ENCODE peak calls at places on chromosomes 7 and 10, in four cellular contexts. L, U, B and O are unnamed samples.
A peak's percentile ranks its signal among the peaks of the same experiment; 100 is the strongest.

GRCh38 chr7:150378115-150378852 is 846 bp upstream of the ZNF775 start:
- DNase-seq in L (peak; percentile 57), U (peak; percentile 83), B (peak; percentile 83), O (peak; percentile 96)

GRCh38 chr10:88110355-88110754 is 246.9 kb downstream of the PTEN start:
- DNase-seq in B (peak; percentile 78), L (peak; percentile 72), U (no peak), O (no peak)

GRCh38 chr7:155203059-155203881 is 94.4 kb upstream of the INSIG1 start:
- DNase-seq in L (no peak), U (no peak), B (no peak), O (no peak)

GRCh38 chr10:521261-521660 is 168.2 kb downstream of the DIP2C start:
- DNase-seq in B (no peak), U (no peak), L (no peak), O (no peak)

GRCh38 chr10:22369433-22370072 is 24.3 kb downstream of the SPAG6 start:
- DNase-seq in U (no peak), B (peak; percentile 67), L (peak; percentile 6), O (no peak)

GRCh38 chr10:83915801-83916200 is 223.5 kb upstream of the GHITM start:
- DNase-seq in U (no peak), L (no peak), B (no peak), O (no peak)

GRCh38 chr10:59718246-59718645 is 8.6 kb upstream of the SLC16A9 start:
- DNase-seq in L (no peak), U (no peak), B (no peak), O (no peak)

GRCh38 chr7:3955751-3956696 is 655.0 kb downstream of the SDK1 start:
- DNase-seq in U (no peak), B (peak; percentile 85), L (peak; percentile 65), O (no peak)

GRCh38 chr7:29229056-29229455 is 34.5 kb downstream of the CHN2 start:
- DNase-seq in U (no peak), L (no peak), B (no peak), O (no peak)

GRCh38 chr7:130365511-130366441 is 14.5 kb upstream of the CPA1 start:
- DNase-seq in B (peak; percentile 93), L (peak; percentile 94), U (no peak), O (no peak)

GRCh38 chr10:42932735-42933453 is 144.0 kb upstream of the RET start:
- DNase-seq in B (no peak), L (no peak), U (peak; percentile 74), O (peak; percentile 89)

GRCh38 chr7:108316708-108317107 is 139.5 kb downstream of the NRCAM start:
- DNase-seq in L (no peak), B (no peak), U (no peak), O (no peak)

GRCh38 chr7:22943997-22944396 is 69.9 kb downstream of the HYCC1 start:
- DNase-seq in B (peak; percentile 14), U (no peak), L (peak; percentile 95), O (peak; percentile 30)

GRCh38 chr7:7563813-7564212 is 2.9 kb upstream of the MIOS start:
- DNase-seq in U (no peak), B (peak; percentile 15), L (no peak), O (no peak)

GRCh38 chr10:124265391-124265745 is 153.4 kb downstream of the OAT start:
- DNase-seq in U (no peak), L (no peak), B (no peak), O (no peak)

GRCh38 chr10:20885678-20886077 is 11.4 kb downstream of the NEBL start:
- DNase-seq in U (no peak), L (no peak), B (no peak), O (no peak)

GRCh38 chr7:157658851-157659412 is 322.1 kb downstream of the DNAJB6 start:
- DNase-seq in U (no peak), B (no peak), L (no peak), O (no peak)

GRCh38 chr7:157662110-157662791 is 325.4 kb downstream of the DNAJB6 start:
- DNase-seq in B (no peak), U (no peak), L (no peak), O (no peak)

GRCh38 chr7:157663061-157663863 is 326.5 kb downstream of the DNAJB6 start:
- DNase-seq in U (no peak), B (no peak), L (no peak), O (no peak)

GRCh38 chr7:157661611-157661975 is 324.8 kb downstream of the DNAJB6 start:
- DNase-seq in L (no peak), U (no peak), B (no peak), O (no peak)

GRCh38 chr7:157660971-157661610 is 324.3 kb downstream of the DNAJB6 start:
- DNase-seq in L (no peak), B (no peak), U (no peak), O (no peak)
- H3K4me2 ChIP-seq in L (no peak overlapping the region), B (no peak overlapping the region), U (no peak overlapping the region), O (no peak overlapping the region)

DNA sequence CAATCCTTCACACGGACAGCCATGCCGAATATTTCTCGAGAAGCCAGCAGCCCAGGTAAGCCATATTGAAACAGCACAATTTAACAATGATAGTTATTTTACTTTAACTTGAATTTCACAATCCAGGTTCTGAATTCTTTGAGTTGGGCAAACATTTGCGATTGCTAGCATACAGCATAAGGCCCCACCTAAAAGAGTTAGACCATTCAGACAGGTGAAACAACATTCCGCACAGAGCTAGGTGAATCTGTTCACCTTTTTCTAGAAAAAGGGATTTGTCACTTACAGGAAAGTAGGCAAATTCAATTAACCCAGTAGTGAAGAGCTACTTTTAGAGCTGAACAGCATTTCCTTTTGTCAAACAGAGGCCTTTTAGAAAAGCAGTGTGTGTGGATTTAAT is 45.3 kb downstream of the CREB3L2 start:
- DNase-seq in U (no peak), L (no peak), B (no peak), O (no peak)
- H2BK5ac ChIP-seq in U (no peak overlapping the region), L (no peak overlapping the region), B (no peak overlapping the region), O (no peak overlapping the region)

GRCh38 chr7:76300210-76300731 is 2.2 kb upstream of the HSPB1 start:
- DNase-seq in L (peak; percentile 82), U (no peak), B (peak; percentile 81), O (no peak)
- H3K4me2 ChIP-seq in L (no peak overlapping the region), U (no peak overlapping the region), B (no peak overlapping the region), O (no peak overlapping the region)

GRCh38 chr10:70760271-70760787 is 24.8 kb downstream of the TBATA start:
- DNase-seq in U (no peak), L (no peak), B (no peak), O (no peak)
- H2BK5ac ChIP-seq in U (no peak overlapping the region), L (no peak overlapping the region), B (no peak overlapping the region), O (no peak overlapping the region)

DNA sequence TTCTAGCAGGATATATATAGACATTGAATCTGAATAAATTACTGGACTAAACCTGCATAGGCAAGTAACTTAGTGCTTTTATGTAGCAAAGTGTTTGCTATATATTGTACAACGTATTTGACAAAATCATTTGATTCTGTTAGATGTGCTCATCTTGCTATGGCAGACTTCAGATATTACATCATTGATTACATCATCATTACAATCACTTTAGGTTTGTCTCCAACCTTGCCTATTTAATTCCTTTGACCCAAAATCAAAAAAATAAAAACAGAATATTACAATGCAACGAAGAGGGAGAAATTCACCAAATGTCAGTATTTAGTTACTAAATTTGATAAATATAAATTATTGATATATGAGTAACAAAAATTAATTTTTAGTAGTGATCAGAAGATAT is 155.7 kb upstream of the STEAP1 start:
- DNase-seq in L (no peak), B (no peak), U (no peak), O (no peak)
- H3K4me2 ChIP-seq in L (no peak overlapping the region), B (no peak overlapping the region), U (no peak overlapping the region), O (no peak overlapping the region)